ENCODE peak calls at places on chromosomes 4 and X, in nine cellular contexts. F, N, K, T, G, J, O, E and Q are unnamed samples. For H3K4me1, the result is how much of the 10 kb centered on the place peaks cover.

GRCh38 chrX:154013614-154014360 is 5.9 kb downstream of the IRAK1 start:
- DNase-seq in K (no peak), F (peak), J (no peak), N (peak), O (peak), E (peak), T (peak), G (no peak), Q (peak)

GRCh38 chr4:168619266-168619631 is 122.4 kb downstream of the PALLD start:
- DNase-seq in J (peak), K (no peak), G (no peak), E (no peak), T (no peak), F (no peak), N (no peak), O (peak), Q (no peak)

GRCh38 chrX:37060999-37061398 is 52.8 kb downstream of the FAM47C start:
- DNase-seq in T (peak), N (no peak), G (no peak), E (no peak), F (peak), J (peak), K (no peak), O (peak), Q (peak)

GRCh38 chr4:26191353-26191752 is 129.5 kb upstream of the RBPJ start:
- DNase-seq in F (no peak), O (peak), J (no peak), T (no peak), K (peak), N (no peak), G (peak), E (no peak), Q (no peak)

GRCh38 chrX:135688137-135688536 is 25.3 kb upstream of the CT45A1 start:
- DNase-seq in F (peak), N (no peak), K (no peak), G (no peak), E (no peak), J (no peak), O (no peak), T (no peak), Q (no peak)

GRCh38 chr4:14379148-14379547 is 623.1 kb upstream of the CPEB2 start:
- DNase-seq in E (no peak), K (no peak), T (no peak), O (no peak), G (no peak), J (peak), F (no peak), N (no peak), Q (no peak)

GRCh38 chrX:40244980-40245379 is 147.2 kb upstream of the BCOR start:
- DNase-seq in E (no peak), N (no peak), F (no peak), T (no peak), J (no peak), G (no peak), K (no peak), O (peak), Q (peak)

GRCh38 chr4:1086011-1086410 is 27.4 kb downstream of the RNF212 start:
- DNase-seq in N (no peak), T (no peak), K (no peak), J (no peak), O (no peak), F (no peak), G (no peak), E (no peak), Q (no peak)

GRCh38 chr4:41204400-41204978 is 9.9 kb downstream of the APBB2 start:
- DNase-seq in K (no peak), N (peak), J (peak), E (no peak), O (peak), T (no peak), F (no peak), G (peak), Q (peak)

GRCh38 chr4:94595880-94596483 is 144.2 kb downstream of the PDLIM5 start:
- DNase-seq in K (no peak), G (no peak), E (no peak), N (no peak), O (peak), J (peak), F (no peak), T (peak), Q (peak)

GRCh38 chr4:54440394-54441223 is 211.5 kb downstream of the PDGFRA start:
- DNase-seq in O (peak), F (peak), K (no peak), G (no peak), T (peak), E (no peak), N (no peak), J (peak), Q (peak)

GRCh38 chr4:8152865-8153257 is 5.8 kb downstream of the ABLIM2 start:
- DNase-seq in F (peak), G (no peak), E (peak), J (no peak), N (no peak), K (no peak), O (no peak), T (no peak), Q (no peak)

GRCh38 chr4:175413561-175413960 is 398.5 kb downstream of the GPM6A start:
- DNase-seq in O (no peak), N (no peak), J (no peak), G (no peak), E (peak), F (no peak), K (no peak), T (no peak), Q (no peak)

GRCh38 chr4:150217804-150218203 is 139.6 kb downstream of the DCLK2 start:
- DNase-seq in G (no peak), E (no peak), O (no peak), F (no peak), N (no peak), T (no peak), J (no peak), K (no peak), Q (peak)

GRCh38 chrX:123860983-123861382 is 1.1 kb downstream of the XIAP start:
- DNase-seq in G (no peak), N (no peak), T (peak), O (peak), E (no peak), F (no peak), J (peak), K (no peak), Q (no peak)

GRCh38 chrX:144648788-144649187 is 598.5 kb upstream of the SPANXN1 start:
- DNase-seq in E (no peak), G (no peak), T (no peak), N (no peak), J (no peak), O (no peak), K (no peak), F (no peak), Q (no peak)

GRCh38 chr4:164508126-164508525 is 245.8 kb upstream of the SMIM31 start:
- DNase-seq in N (no peak), J (no peak), G (no peak), T (no peak), E (no peak), O (no peak), K (no peak), F (no peak), Q (no peak)

GRCh38 chr4:79442422-79442821 is 34.4 kb upstream of the GK2 start:
- DNase-seq in F (no peak), J (no peak), K (no peak), N (no peak), T (no peak), E (no peak), O (no peak), G (no peak), Q (no peak)

GRCh38 chrX:9707306-9708015 is 58.2 kb downstream of the GPR143 start:
- DNase-seq in K (no peak), N (no peak), E (no peak), J (no peak), O (no peak), G (no peak), F (no peak), T (no peak), Q (no peak)

GRCh38 chrX:2901367-2902036 is 27.6 kb downstream of the ARSD start:
- DNase-seq in O (peak), F (peak), N (no peak), K (no peak), J (no peak), T (no peak), E (no peak), G (no peak), Q (no peak)

GRCh38 chrX:150730719-150731118 is 37.5 kb downstream of the MTMR1 start:
- DNase-seq in J (no peak), G (no peak), T (no peak), O (peak), N (no peak), F (no peak), E (no peak), K (no peak), Q (no peak)

GRCh38 chr4:158863296-158863695 is 94.5 kb downstream of the FNIP2 start:
- DNase-seq in G (no peak), T (no peak), E (no peak), J (no peak), F (no peak), K (no peak), N (no peak), O (no peak), Q (no peak)

GRCh38 chrX:148380614-148381561 is 119.5 kb upstream of the AFF2 start:
- DNase-seq in G (no peak), N (no peak), E (no peak), J (peak), K (no peak), F (no peak), T (peak), O (no peak), Q (no peak)

GRCh38 chr4:127776620-127777019 is 5.5 kb upstream of the HSPA4L start:
- DNase-seq in N (no peak), J (peak), K (no peak), E (no peak), O (no peak), G (no peak), T (no peak), F (no peak), Q (peak)

GRCh38 chrX:16695079-16695676 is 17.3 kb downstream of the CTPS2 start:
- DNase-seq in O (peak), T (peak), N (peak), F (peak), J (peak), E (no peak), K (peak), G (no peak), Q (peak)

GRCh38 chr4:73603307-73603710 is 16.9 kb downstream of the RASSF6 start:
- DNase-seq in N (no peak), J (peak), F (no peak), E (no peak), T (no peak), G (peak), K (peak), O (peak), Q (no peak)

GRCh38 chr4:33948921-33949320 is 2295.4 kb downstream of the ARAP2 start:
- DNase-seq in K (no peak), O (no peak), N (no peak), J (no peak), E (no peak), T (no peak), G (no peak), F (no peak), Q (no peak)

GRCh38 chr4:2482192-2482591 is 13.3 kb downstream of the RNF4 start:
- DNase-seq in O (no peak), J (no peak), F (no peak), E (no peak), K (no peak), T (no peak), N (no peak), G (no peak), Q (no peak)

GRCh38 chr4:169899295-169899694 is 126.9 kb downstream of the MFAP3L start:
- DNase-seq in N (no peak), F (no peak), J (peak), T (no peak), O (no peak), K (no peak), G (no peak), E (no peak), Q (no peak)

GRCh38 chrX:9379697-9380551 is 84.9 kb upstream of the TBL1X start:
- DNase-seq in G (no peak), J (peak), N (no peak), F (no peak), K (no peak), E (no peak), O (peak), T (no peak), Q (no peak)

GRCh38 chr4:53804719-53805118 is 213.4 kb upstream of the LNX1 start:
- DNase-seq in F (peak), G (peak), N (no peak), E (peak), K (peak), T (peak), J (peak), O (no peak), Q (no peak)

GRCh38 chr4:127251423-127251822 is 381.3 kb upstream of the INTU start:
- DNase-seq in E (no peak), G (no peak), T (no peak), N (no peak), F (no peak), K (no peak), O (peak), J (peak), Q (no peak)

GRCh38 chrX:19539665-19540064 is 24.4 kb upstream of the MAP3K15 start:
- DNase-seq in J (no peak), G (no peak), T (no peak), O (no peak), N (no peak), F (no peak), E (no peak), K (no peak), Q (no peak)

GRCh38 chr4:577499-578450 is 1.7 kb upstream of the TMEM271 start:
- DNase-seq in E (peak), F (peak), O (no peak), T (no peak), N (no peak), J (peak), K (no peak), G (no peak), Q (peak)

GRCh38 chr4:19047481-19047880 is 1025.9 kb upstream of the LCORL start:
- DNase-seq in T (no peak), F (no peak), G (no peak), O (no peak), J (no peak), N (no peak), E (no peak), K (no peak), Q (no peak)

GRCh38 chr4:46937493-46937892 is 28.4 kb upstream of the COX7B2 start:
- DNase-seq in J (no peak), G (no peak), T (no peak), F (no peak), N (no peak), K (no peak), O (no peak), E (no peak), Q (no peak)

GRCh38 chrX:50903387-50904027 is 7.0 kb upstream of the BMP15 start:
- DNase-seq in O (peak), T (peak), E (no peak), G (peak), J (peak), F (peak), N (no peak), K (peak), Q (peak)

GRCh38 chr4:152115794-152116193 is 355.0 kb upstream of the GATB start:
- DNase-seq in K (no peak), O (no peak), T (no peak), F (no peak), G (no peak), N (no peak), E (no peak), J (no peak), Q (no peak)
- H3K4me1 ChIP-seq in K (under half), O (under half), T (under half), F (under half), G (under half), N (under half), E (under half), J (under half), Q (under half)

GRCh38 chrX:54237014-54237413 is 54.0 kb upstream of the FAM120C start:
- DNase-seq in G (no peak), E (no peak), K (no peak), T (no peak), F (no peak), O (no peak), N (no peak), J (no peak), Q (no peak)
- H3K4me3 ChIP-seq in G (no peak), E (no peak), K (no peak), T (no peak), F (no peak), O (no peak), N (no peak), J (no peak), Q (no peak)

DNA sequence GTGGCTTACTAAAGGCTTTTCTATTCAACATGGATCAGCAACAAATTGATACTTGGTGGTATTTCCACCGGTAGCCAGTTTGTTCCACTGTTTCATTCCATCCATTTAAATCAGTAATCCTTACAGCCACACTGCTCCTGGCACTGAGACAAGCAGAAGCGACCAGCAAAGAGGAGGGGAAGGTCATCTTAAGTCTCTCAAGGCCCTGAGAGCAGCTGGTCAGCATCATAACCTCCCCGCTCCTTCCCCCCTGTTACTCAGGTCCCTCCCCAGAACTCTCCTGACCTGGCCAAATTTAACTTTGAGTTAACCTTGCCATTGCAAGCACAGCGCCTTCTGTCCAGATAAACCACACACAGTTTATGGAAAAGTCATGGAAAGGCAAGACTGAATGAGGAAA is 331.3 kb upstream of the KLF3 start:
- DNase-seq in T (no peak), K (no peak), J (no peak), F (no peak), G (no peak), E (no peak), N (no peak), O (no peak), Q (no peak)
- H3K4me1 ChIP-seq in T (under half), K (under half), J (under half), F (under half), G (under half), E (under half), N (under half), O (under half), Q (under half)

GRCh38 chr4:16659120-16659519 is 239.3 kb downstream of the LDB2 start:
- DNase-seq in T (no peak), K (no peak), G (no peak), J (no peak), E (no peak), O (no peak), N (no peak), F (no peak), Q (no peak)
- H3K4me3 ChIP-seq in T (no peak), K (no peak), G (no peak), J (no peak), E (no peak), O (no peak), N (no peak), F (no peak), Q (no peak)

GRCh38 chr4:123453006-123453685 is 56.6 kb downstream of the SPRY1 start:
- DNase-seq in T (no peak), O (peak), J (peak), F (no peak), K (no peak), N (no peak), G (no peak), E (no peak), Q (no peak)
- H3K4me1 ChIP-seq in T (half or more), O (under half), J (under half), F (under half), K (under half), N (under half), G (under half), E (under half), Q (under half)